ENCODE peak calls at places on chromosome 1, in seven cellular contexts. P is body of pancreas, F is H9, D is Calu3, M is left ventricle myocardium inferior, K is AG09319, Q is fibroblast of mammary gland. X is an unnamed sample.

GRCh38 chr1:241142493-241142892 is 214.5 kb downstream of the RGS7 start:
- DNase-seq in Q (no peak), M (no peak), F (peak), K (no peak), D (no peak), P (no peak), X (no peak)

GRCh38 chr1:42777860-42778259 is 6.9 kb upstream of the TMEM269 start:
- DNase-seq in K (no peak), F (no peak), P (no peak), Q (peak), M (no peak), D (peak), X (peak)

GRCh38 chr1:67889466-67889865 is 56.2 kb upstream of the GNG12 start:
- DNase-seq in P (no peak), Q (no peak), K (no peak), F (no peak), D (no peak), M (no peak), X (no peak)

GRCh38 chr1:240258910-240259309 is 167.2 kb downstream of the FMN2 start:
- DNase-seq in Q (peak), M (no peak), K (peak), D (no peak), F (no peak), P (no peak), X (peak)

GRCh38 chr1:19661721-19662228 is 2.9 kb upstream of the HTR6 start:
- DNase-seq in D (no peak), K (no peak), Q (peak), F (no peak), P (peak), M (no peak), X (peak)

GRCh38 chr1:160961419-160961818 is 6.8 kb upstream of the ITLN2 start:
- DNase-seq in K (no peak), D (no peak), F (no peak), P (no peak), Q (no peak), M (no peak), X (no peak)

GRCh38 chr1:82449671-82450070 is 648.9 kb downstream of the ADGRL2 start:
- DNase-seq in D (no peak), M (no peak), Q (no peak), K (no peak), F (no peak), P (no peak), X (peak)

GRCh38 chr1:1958071-1958541 is 39.0 kb upstream of the TMEM52 start:
- DNase-seq in M (no peak), P (no peak), F (no peak), Q (no peak), D (no peak), K (no peak), X (no peak)

GRCh38 chr1:234149217-234149616 is 224.0 kb upstream of the COA6 start:
- DNase-seq in F (no peak), D (no peak), Q (peak), P (no peak), K (no peak), M (no peak), X (no peak)

GRCh38 chr1:25039229-25039628 is 109.2 kb upstream of the RUNX3 start:
- DNase-seq in K (no peak), Q (peak), D (no peak), P (no peak), M (no peak), F (no peak), X (no peak)
- TF ChIP-seq CTCF in K (no peak), Q (no peak), D (no peak), P (no peak), M (no peak), F (peak), X (peak)

GRCh38 chr1:184340984-184341383 is 45.8 kb upstream of the C1orf21 start:
- DNase-seq in M (no peak), F (no peak), P (no peak), Q (peak), K (no peak), D (no peak), X (no peak)
- TF ChIP-seq CTCF in M (peak), F (peak), P (no peak), Q (peak), K (no peak), D (peak), X (no peak)

GRCh38 chr1:33735624-33736023 is 128.3 kb upstream of the HMGB4 start:
- DNase-seq in K (peak), M (no peak), P (no peak), F (no peak), D (no peak), Q (peak), X (no peak)
- TF ChIP-seq CTCF in K (peak), M (peak), P (peak), F (peak), D (no peak), Q (peak), X (peak)

DNA sequence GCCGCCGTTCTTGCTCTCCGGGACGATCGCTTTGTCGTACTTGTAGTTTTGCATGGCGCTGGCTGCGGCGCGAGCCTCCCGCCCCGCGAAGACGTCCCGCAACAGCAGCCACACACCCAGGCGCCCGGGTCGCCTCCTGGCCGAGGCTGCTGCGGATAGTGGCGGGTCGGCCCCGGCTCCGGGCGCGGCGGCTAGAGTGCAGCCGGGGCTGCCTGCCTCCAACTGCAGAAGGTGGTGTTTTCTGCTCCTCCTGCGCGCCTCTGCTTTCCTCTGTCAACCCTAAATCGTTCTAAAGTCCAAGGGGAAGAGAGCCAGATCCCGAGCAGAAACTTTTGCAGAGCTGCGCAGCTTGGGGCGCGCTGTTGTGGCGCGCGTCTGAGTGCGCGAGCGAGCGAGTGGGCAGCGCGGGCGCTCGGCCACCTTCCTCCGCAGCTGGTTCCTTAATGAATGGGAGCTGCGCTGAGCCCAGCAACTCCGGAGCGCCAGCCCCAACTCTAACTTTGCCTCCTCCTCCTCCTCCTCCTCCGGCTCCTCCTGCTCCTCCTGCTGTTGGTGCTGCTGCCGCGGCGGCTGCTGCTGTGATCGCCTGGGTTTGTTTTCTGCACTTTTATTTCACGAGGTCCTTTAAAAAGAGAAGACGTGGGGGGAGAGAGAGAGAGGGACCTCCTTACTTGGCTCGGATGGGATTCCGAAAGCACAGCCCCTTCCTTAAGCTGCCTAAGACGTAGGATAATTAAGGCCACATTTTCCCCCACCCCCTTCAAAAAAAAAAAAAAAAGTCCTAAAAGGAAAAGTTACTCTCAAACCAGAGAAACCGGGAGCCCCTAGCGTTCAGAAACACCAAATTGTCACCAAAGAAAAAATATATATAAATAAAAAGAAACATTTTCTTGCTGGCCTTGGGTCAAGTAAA is at the start of gene PLPP3:
- DNase-seq in F (peak), Q (peak), P (peak), D (peak), K (peak), M (peak), X (peak)
- TF ChIP-seq CTCF in F (peak), Q (peak), P (peak), D (peak), K (peak), M (peak), X (peak)

GRCh38 chr1:27001570-27002360 is 8.3 kb downstream of the TRNP1 start:
- DNase-seq in F (peak), D (peak), P (no peak), Q (peak), K (no peak), M (peak), X (no peak)
- TF ChIP-seq CTCF in F (no peak), D (no peak), P (no peak), Q (no peak), K (no peak), M (no peak), X (no peak)

GRCh38 chr1:28718166-28718565 is 18.6 kb upstream of the YTHDF2 start:
- DNase-seq in P (no peak), F (no peak), Q (no peak), K (no peak), M (no peak), D (no peak), X (no peak)

GRCh38 chr1:28720376-28720775 is 16.4 kb upstream of the YTHDF2 start:
- DNase-seq in K (no peak), Q (no peak), D (no peak), M (no peak), P (no peak), F (no peak), X (no peak)

GRCh38 chr1:28716336-28716735 is 20.4 kb upstream of the YTHDF2 start:
- DNase-seq in M (no peak), F (no peak), K (no peak), Q (no peak), D (no peak), P (no peak), X (no peak)

GRCh38 chr1:28718601-28719331 is 18.0 kb upstream of the YTHDF2 start:
- DNase-seq in D (no peak), P (no peak), K (no peak), M (no peak), Q (peak), F (no peak), X (no peak)

GRCh38 chr1:28719332-28719619 is 17.5 kb upstream of the YTHDF2 start:
- DNase-seq in K (no peak), D (no peak), Q (no peak), M (no peak), F (no peak), P (no peak), X (no peak)
- TF ChIP-seq CTCF in K (no peak), D (no peak), Q (peak), M (no peak), F (no peak), P (no peak), X (no peak)

DNA sequence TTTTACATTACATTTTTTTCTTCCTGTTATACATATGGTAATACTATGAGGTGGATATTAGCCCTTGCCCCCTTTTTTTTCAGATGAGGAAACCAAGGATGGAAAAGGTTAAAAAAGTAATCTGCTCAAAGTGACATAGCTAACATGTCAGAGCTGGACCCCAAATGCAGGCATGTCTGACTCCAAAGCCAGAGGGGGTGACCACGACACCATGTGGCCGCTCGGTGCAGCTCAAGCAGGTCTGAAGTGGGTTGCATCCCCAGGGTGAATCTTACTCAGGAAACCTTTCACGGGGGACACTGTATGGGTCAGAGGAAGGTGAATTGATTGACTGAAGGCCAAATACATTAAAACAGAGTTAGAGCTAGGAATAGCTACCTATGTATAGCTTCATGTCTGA is 34.8 kb downstream of the CD34 start:
- DNase-seq in D (no peak), F (no peak), Q (no peak), M (no peak), P (no peak), K (no peak), X (no peak)
- TF ChIP-seq CTCF in D (no peak), F (peak), Q (peak), M (peak), P (no peak), K (peak), X (peak)

DNA sequence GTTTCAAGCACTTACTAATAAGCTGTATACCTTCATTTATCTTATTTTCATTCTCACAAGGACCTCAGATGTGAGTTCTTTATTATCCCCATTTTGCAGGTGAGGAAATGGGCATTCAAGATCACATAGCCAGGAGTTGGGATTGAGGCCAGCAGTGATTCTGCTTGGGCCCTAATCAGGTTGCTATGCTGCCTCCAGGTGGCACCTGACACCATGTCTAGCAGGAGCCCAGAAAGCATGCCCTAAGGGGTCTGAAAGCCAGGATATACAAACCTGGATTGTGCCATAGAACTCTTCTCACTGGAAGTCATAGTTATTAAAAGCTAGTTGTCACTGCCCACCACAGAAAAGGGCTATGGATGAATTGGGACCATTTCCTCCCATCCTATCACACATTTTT is 61.1 kb downstream of the FYB2 start:
- DNase-seq in K (no peak), M (peak), F (peak), Q (no peak), P (peak), D (peak), X (no peak)
- TF ChIP-seq CTCF in K (no peak), M (peak), F (peak), Q (peak), P (no peak), D (no peak), X (no peak)

GRCh38 chr1:184806296-184806721 is 51.7 kb upstream of the EDEM3 start:
- DNase-seq in F (no peak), M (no peak), P (no peak), Q (no peak), K (no peak), D (no peak), X (no peak)

GRCh38 chr1:184804220-184804619 is 49.6 kb upstream of the EDEM3 start:
- DNase-seq in P (no peak), D (no peak), M (no peak), F (no peak), K (no peak), Q (no peak), X (no peak)

GRCh38 chr1:184801503-184801902 is 46.8 kb upstream of the EDEM3 start:
- DNase-seq in D (no peak), Q (peak), F (no peak), P (peak), K (peak), M (no peak), X (peak)

GRCh38 chr1:184802739-184803492 is 48.3 kb upstream of the EDEM3 start:
- DNase-seq in Q (peak), M (no peak), D (no peak), F (no peak), K (peak), P (no peak), X (no peak)

GRCh38 chr1:184805667-184806295 is 51.1 kb upstream of the EDEM3 start:
- DNase-seq in M (peak), F (peak), K (peak), Q (peak), D (peak), P (peak), X (peak)
- TF ChIP-seq CTCF in M (peak), F (peak), K (peak), Q (peak), D (peak), P (peak), X (peak)

X was measured in astrocyte of the cerebellum.